ENCODE peak calls at places on chromosomes 4 and X, in four cellular contexts. F, C, G and I are unnamed samples.

GRCh38 chr4:1367230-1367935 is 20.4 kb downstream of the UVSSA start:
- DNase-seq in C (no peak), G (no peak), F (no peak), I (no peak)

GRCh38 chrX:48786341-48786800 is at the start of gene GATA1:
- DNase-seq in G (no peak), C (no peak), F (no peak), I (no peak)

GRCh38 chr4:38499101-38499500 is 164.9 kb upstream of the KLF3 start:
- DNase-seq in F (no peak), G (no peak), C (no peak), I (peak; percentile 28)

GRCh38 chr4:143693856-143694255 is 6.6 kb downstream of the FREM3 start:
- DNase-seq in G (no peak), F (no peak), C (no peak), I (no peak)

GRCh38 chr4:31959972-31960371 is 1239.8 kb downstream of the PCDH7 start:
- DNase-seq in F (no peak), C (no peak), G (no peak), I (no peak)

GRCh38 chr4:132123870-132124623 is 1025.0 kb upstream of the PCDH10 start:
- DNase-seq in F (no peak), G (peak; percentile 37), C (peak; percentile 50), I (no peak)

GRCh38 chr4:88549815-88550214 is 26.2 kb upstream of the PYURF start:
- DNase-seq in F (no peak), C (no peak), G (no peak), I (no peak)

GRCh38 chr4:187268940-187269339 is 545.3 kb upstream of the FAT1 start:
- DNase-seq in G (peak; percentile 5), C (no peak), F (no peak), I (peak; percentile 52)

GRCh38 chr4:15575951-15576350 is 79.2 kb downstream of the FBXL5 start:
- DNase-seq in G (no peak), C (no peak), F (peak; percentile 10), I (no peak)

GRCh38 chr4:134762053-134762452 is 560.5 kb upstream of the PABPC4L start:
- DNase-seq in C (no peak), G (no peak), F (peak; percentile 20), I (no peak)

GRCh38 chr4:3766207-3766790 is at the start of gene ADRA2C:
- DNase-seq in G (peak; percentile 6), C (no peak), F (peak; percentile 65), I (peak; percentile 25)

GRCh38 chr4:79651516-79651915 is 243.5 kb upstream of the GK2 start:
- DNase-seq in F (peak; percentile 24), C (no peak), G (peak; percentile 38), I (peak; percentile 16)

GRCh38 chrX:39508300-39508692 is 589.5 kb downstream of the BCOR start:
- DNase-seq in C (no peak), G (no peak), F (no peak), I (no peak)

GRCh38 chrX:116435597-116435996 is 809 bp upstream of the SLC6A14 start:
- DNase-seq in G (no peak), F (no peak), C (no peak), I (no peak)

GRCh38 chr4:103787057-103787456 is 67.3 kb upstream of the TACR3 start:
- DNase-seq in G (no peak), F (no peak), C (no peak), I (no peak)

GRCh38 chr4:39700500-39700899 is 2.6 kb downstream of the UBE2K start:
- DNase-seq in F (no peak), G (no peak), C (no peak), I (no peak)
- H3K4me3 ChIP-seq in F (no peak overlapping the region), G (peak overlapping the region; percentile 98), C (peak overlapping the region; percentile 77), I (peak overlapping the region; percentile 92)

DNA sequence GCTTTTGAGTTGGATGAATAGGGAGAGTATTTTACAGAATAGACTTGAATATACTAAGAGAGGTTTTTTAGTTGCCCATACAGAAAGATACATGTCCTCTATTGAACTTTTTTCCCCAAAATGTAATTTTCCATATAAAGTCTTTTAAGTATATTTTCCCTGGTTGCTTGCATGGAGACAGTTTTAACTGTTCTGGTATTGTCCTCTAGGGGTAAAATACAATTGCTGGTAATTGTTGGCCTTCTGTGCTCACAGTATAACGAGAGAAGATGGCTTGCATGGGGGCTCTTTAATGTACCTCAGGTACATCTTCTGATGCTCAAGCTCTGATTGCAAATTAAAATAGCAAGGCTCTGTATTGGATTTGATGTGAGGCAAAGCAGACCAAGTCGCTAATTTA is 136.1 kb downstream of the ARX start:
- DNase-seq in F (no peak), G (no peak), C (no peak), I (no peak)
- TF ChIP-seq CTCF in F (no peak), G (no peak), C (no peak), I (no peak)

GRCh38 chrX:150473371-150473770 is 95.0 kb upstream of the MTM1 start:
- DNase-seq in G (no peak), F (no peak), C (no peak), I (no peak)
- H3K4me3 ChIP-seq in G (no peak overlapping the region), F (no peak overlapping the region), C (no peak overlapping the region), I (no peak overlapping the region)

DNA sequence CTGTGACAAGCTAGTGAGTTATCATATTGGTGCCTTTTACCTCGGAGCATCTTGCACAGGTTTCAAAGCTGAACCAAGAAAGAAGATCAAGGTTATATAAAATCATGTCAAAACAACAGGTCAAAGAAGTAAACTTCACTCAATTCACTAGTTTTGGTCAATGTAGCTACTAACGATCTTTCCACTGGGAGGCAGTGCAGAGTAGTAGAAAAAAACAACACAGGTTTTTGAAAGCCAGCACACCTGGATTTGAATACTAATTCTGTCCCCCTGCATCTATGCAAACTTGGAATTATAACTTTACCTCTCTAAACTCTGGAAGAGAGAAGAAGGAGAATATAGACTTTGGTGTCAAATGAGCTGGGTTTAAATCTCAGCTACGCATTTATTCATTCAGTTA is 266.1 kb downstream of the GRIA3 start:
- DNase-seq in C (peak; percentile 17), G (peak; percentile 23), F (peak; percentile 1), I (no peak)
- TF ChIP-seq CTCF in C (peak; percentile 48), G (peak; percentile 52), F (peak; percentile 46), I (peak; percentile 52)

GRCh38 chrX:104254442-104255115 is at the start of gene ESX1:
- DNase-seq in C (peak; percentile 3), F (no peak), G (peak; percentile 12), I (peak; percentile 0)

GRCh38 chrX:104255465-104255864 is 732 bp upstream of the ESX1 start:
- DNase-seq in C (no peak), G (no peak), F (no peak), I (no peak)

GRCh38 chrX:104250470-104250869 is 4.3 kb downstream of the ESX1 start:
- DNase-seq in G (no peak), F (no peak), C (no peak), I (no peak)

DNA sequence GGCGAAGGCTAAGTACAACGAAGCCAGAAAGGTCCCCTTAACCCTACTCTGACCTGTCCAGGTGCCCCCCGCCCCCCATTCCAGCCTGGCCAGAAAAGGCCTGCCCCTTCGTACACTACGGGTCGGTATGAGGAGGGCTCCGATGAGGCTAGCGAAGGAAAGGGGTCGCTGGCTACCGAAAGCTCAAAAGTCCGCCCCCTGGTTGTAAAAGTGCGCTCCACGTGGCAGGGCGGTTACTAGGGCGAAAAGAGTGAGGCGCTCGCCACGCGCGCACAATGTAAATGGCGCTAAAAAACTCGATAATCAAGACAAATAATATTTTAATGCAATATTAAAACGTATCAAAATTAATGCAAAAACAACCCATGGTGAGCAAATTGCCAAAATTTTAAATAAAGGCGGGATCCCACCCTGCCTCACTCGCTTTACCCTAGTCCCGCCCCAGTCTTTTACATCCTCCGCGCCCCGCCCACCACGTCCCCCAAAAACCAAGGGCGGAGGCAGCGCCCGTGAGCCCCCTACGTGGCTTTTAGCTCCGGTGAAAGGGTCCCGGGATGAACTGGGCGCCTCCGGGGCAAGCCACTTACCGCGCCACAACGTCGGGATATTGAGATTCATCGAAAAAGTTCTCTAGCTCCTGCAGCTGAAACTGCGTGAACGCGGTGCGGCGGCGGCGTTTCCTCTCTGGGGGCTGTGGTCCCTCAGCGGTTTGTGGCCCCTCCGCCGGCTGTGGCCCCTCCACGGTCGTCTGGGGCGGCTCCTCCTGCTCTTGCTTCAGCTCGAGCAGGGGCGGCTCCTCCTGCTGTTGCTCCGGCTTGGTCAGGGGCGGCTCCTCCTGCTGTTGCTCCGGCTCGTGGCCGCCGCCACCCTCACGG is 929 bp downstream of the ESX1 start:
- DNase-seq in C (no peak), F (no peak), G (no peak), I (no peak)
- H3K4me3 ChIP-seq in C (no peak overlapping the region), F (no peak overlapping the region), G (peak overlapping the region; percentile 45), I (no peak overlapping the region)

GRCh38 chr4:158553364-158553763 is 31.7 kb downstream of the RXFP1 start:
- DNase-seq in C (no peak), F (peak; percentile 11), G (no peak), I (no peak)
- TF ChIP-seq CTCF in C (no peak), F (no peak), G (no peak), I (no peak)

DNA sequence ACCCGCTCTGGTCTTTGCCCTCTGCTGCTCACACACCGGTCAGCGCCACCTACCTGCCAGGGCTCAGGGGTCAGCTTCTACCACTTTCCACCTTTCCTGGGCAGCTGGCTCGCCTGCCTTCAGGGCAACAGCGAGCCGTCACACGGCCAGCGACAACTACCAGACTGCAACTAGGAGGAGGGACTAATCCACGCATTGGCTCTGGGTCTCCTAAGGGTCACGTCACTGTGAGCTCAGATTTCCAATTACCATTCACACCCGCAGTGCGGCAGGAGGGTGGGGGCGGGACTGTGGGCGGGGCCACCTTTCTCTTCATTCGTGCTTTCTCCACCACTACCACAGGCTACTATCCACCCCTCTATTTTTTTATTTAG is at the start of gene BEX5:
- DNase-seq in C (peak; percentile 5), G (peak; percentile 1), F (no peak), I (peak; percentile 1)
- H3K4me3 ChIP-seq in C (no peak within 1 kb of the TSS), G (no peak within 1 kb of the TSS), F (no peak within 1 kb of the TSS), I (peak within 1 kb of the TSS; percentile 22)

GRCh38 chrX:24017674-24018073 is 9.3 kb downstream of the KLHL15 start:
- DNase-seq in G (no peak), C (no peak), F (no peak), I (no peak)

GRCh38 chrX:24023538-24023937 is 3.4 kb downstream of the KLHL15 start:
- DNase-seq in C (no peak), F (no peak), G (no peak), I (no peak)

GRCh38 chrX:24019448-24019847 is 7.5 kb downstream of the KLHL15 start:
- DNase-seq in G (peak; percentile 11), C (no peak), F (no peak), I (no peak)

GRCh38 chrX:24023972-24024664 is 2.9 kb downstream of the KLHL15 start:
- DNase-seq in F (no peak), G (peak; percentile 17), C (peak; percentile 16), I (no peak)

GRCh38 chrX:24020280-24020876 is 6.6 kb downstream of the KLHL15 start:
- DNase-seq in G (peak; percentile 9), C (peak; percentile 31), F (no peak), I (no peak)
- TF ChIP-seq CTCF in G (no peak), C (no peak), F (no peak), I (no peak)

DNA sequence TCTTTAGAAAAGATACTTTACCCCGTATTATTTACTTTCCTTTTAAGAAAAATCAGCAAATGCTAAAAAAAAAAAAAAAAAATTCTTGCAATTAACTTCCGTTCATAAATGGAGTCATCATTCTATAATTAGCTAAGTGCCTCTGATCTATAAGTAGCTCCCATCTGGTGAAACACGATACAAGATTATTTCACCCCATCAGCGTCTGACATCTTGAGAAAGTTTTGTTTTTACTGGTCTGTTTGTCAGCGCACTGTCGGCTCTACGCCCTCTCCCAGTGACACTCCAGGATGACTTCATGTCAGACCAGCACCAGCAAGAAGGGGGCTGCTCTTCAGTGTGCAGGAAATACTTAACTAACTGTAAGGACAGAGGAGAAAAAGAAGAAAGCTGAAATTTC is 108.3 kb downstream of the AFAP1 start:
- DNase-seq in C (peak; percentile 85), F (no peak), G (peak; percentile 94), I (peak; percentile 87)
- H3K4me3 ChIP-seq in C (no peak overlapping the region), F (no peak overlapping the region), G (no peak overlapping the region), I (peak overlapping the region; percentile 18)